ENCODE peak calls at places on chromosomes 1 and 21, in eight cellular contexts. G, B, Z, R, Q, A, F and D are unnamed samples.

GRCh38 chr1:245298781-245299180 is 144.0 kb downstream of the KIF26B start:
- DNase-seq in G (no peak), B (no peak), Z (no peak), R (peak; percentile 59), Q (no peak), A (peak; percentile 36), F (peak; percentile 26), D (no peak)

GRCh38 chr1:26288311-26288941 is 8.5 kb downstream of the SH3BGRL3 start:
- DNase-seq in G (peak; percentile 63), B (no peak), Z (no peak), R (peak; percentile 12), Q (peak; percentile 66), A (peak; percentile 26), F (no peak), D (no peak)

GRCh38 chr1:204127597-204128242 is 24.1 kb downstream of the ETNK2 start:
- DNase-seq in G (peak; percentile 43), B (peak; percentile 95), Z (no peak), R (peak; percentile 81), Q (no peak), A (peak; percentile 81), F (peak; percentile 80), D (peak; percentile 71)

GRCh38 chr1:90707363-90707710 is 9.8 kb downstream of the BARHL2 start:
- DNase-seq in G (no peak), B (peak; percentile 40), Z (no peak), R (peak; percentile 39), Q (no peak), A (no peak), F (no peak), D (peak; percentile 57)

GRCh38 chr1:234608720-234609527 is 1.1 kb downstream of the IRF2BP2 start:
- DNase-seq in G (no peak), B (peak; percentile 50), Z (peak; percentile 58), R (peak; percentile 67), Q (peak; percentile 75), A (peak; percentile 59), F (no peak), D (peak; percentile 72)

GRCh38 chr1:198523183-198523942 is 17.1 kb downstream of the ATP6V1G3 start:
- DNase-seq in G (no peak), B (no peak), Z (no peak), R (no peak), Q (no peak), A (no peak), F (no peak), D (no peak)

GRCh38 chr1:54199151-54199764 is 572 bp downstream of the CYB5RL start:
- DNase-seq in G (no peak), B (no peak), Z (no peak), R (peak; percentile 12), Q (no peak), A (no peak), F (no peak), D (no peak)

GRCh38 chr21:36429672-36430546 is 44.7 kb downstream of the CHAF1B start:
- DNase-seq in G (peak; percentile 79), B (peak; percentile 100), Z (peak; percentile 51), R (peak; percentile 100), Q (peak; percentile 55), A (peak; percentile 100), F (peak; percentile 99), D (peak; percentile 63)

GRCh38 chr1:63928197-63929105 is 154.6 kb downstream of the ROR1 start:
- DNase-seq in G (no peak), B (no peak), Z (no peak), R (no peak), Q (no peak), A (no peak), F (no peak), D (peak; percentile 64)

GRCh38 chr1:234564035-234565029 is 45.6 kb downstream of the IRF2BP2 start:
- DNase-seq in G (no peak), B (peak; percentile 93), Z (no peak), R (peak; percentile 95), Q (no peak), A (peak; percentile 99), F (peak; percentile 79), D (no peak)